ENCODE peak calls at places on chromosomes 4 and X, in nine cellular contexts. One of them, this sample, is unnamed.

GRCh38 chr4:104491396-104491821 is 3.3 kb downstream of the CXXC4 start:
- DNase-seq in thyroid gland: peak
- DNase-seq in HEK293T: peak
- DNase-seq in keratinocyte: no peak
- DNase-seq in bronchial epithelial cell: no peak
- DNase-seq in AG08395: peak
- DNase-seq in stimulated activated CD4-positive, alpha-beta T cell treated with anti-CD3 and anti-CD28 coated beads, Interleukin-4, amount 100 ng/mL, for 48 hours: no peak
- DNase-seq in activated T-cell treated with anti-CD3 and anti-CD28 coated beads, Interleukin-2, amount 50 U/mL, for 72 hours: peak
- DNase-seq in heart right ventricle: peak
- DNase-seq in this sample: peak

GRCh38 chrX:153789654-153790053 is 4.5 kb downstream of the IDH3G start:
- DNase-seq in thyroid gland: no peak
- DNase-seq in activated T-cell treated with anti-CD3 and anti-CD28 coated beads, Interleukin-2, amount 50 U/mL, for 72 hours: no peak
- DNase-seq in keratinocyte: no peak
- DNase-seq in stimulated activated CD4-positive, alpha-beta T cell treated with anti-CD3 and anti-CD28 coated beads, Interleukin-4, amount 100 ng/mL, for 48 hours: no peak
- DNase-seq in AG08395: no peak
- DNase-seq in heart right ventricle: no peak
- DNase-seq in bronchial epithelial cell: no peak
- DNase-seq in HEK293T: no peak
- DNase-seq in this sample: no peak

GRCh38 chr4:15695240-15695699 is 7.6 kb upstream of the BST1 start:
- DNase-seq in keratinocyte: peak
- DNase-seq in bronchial epithelial cell: peak
- DNase-seq in AG08395: peak
- DNase-seq in heart right ventricle: no peak
- DNase-seq in activated T-cell treated with anti-CD3 and anti-CD28 coated beads, Interleukin-2, amount 50 U/mL, for 72 hours: no peak
- DNase-seq in HEK293T: no peak
- DNase-seq in thyroid gland: no peak
- DNase-seq in stimulated activated CD4-positive, alpha-beta T cell treated with anti-CD3 and anti-CD28 coated beads, Interleukin-4, amount 100 ng/mL, for 48 hours: no peak
- DNase-seq in this sample: no peak

GRCh38 chrX:118257781-118258180 is 88.1 kb upstream of the WDR44 start:
- DNase-seq in heart right ventricle: no peak
- DNase-seq in thyroid gland: no peak
- DNase-seq in activated T-cell treated with anti-CD3 and anti-CD28 coated beads, Interleukin-2, amount 50 U/mL, for 72 hours: no peak
- DNase-seq in stimulated activated CD4-positive, alpha-beta T cell treated with anti-CD3 and anti-CD28 coated beads, Interleukin-4, amount 100 ng/mL, for 48 hours: no peak
- DNase-seq in keratinocyte: no peak
- DNase-seq in HEK293T: no peak
- DNase-seq in AG08395: no peak
- DNase-seq in bronchial epithelial cell: no peak
- DNase-seq in this sample: no peak

GRCh38 chrX:38891641-38892413 is 90.6 kb downstream of the MID1IP1 start:
- DNase-seq in thyroid gland: no peak
- DNase-seq in HEK293T: no peak
- DNase-seq in keratinocyte: no peak
- DNase-seq in bronchial epithelial cell: peak
- DNase-seq in heart right ventricle: no peak
- DNase-seq in AG08395: no peak
- DNase-seq in stimulated activated CD4-positive, alpha-beta T cell treated with anti-CD3 and anti-CD28 coated beads, Interleukin-4, amount 100 ng/mL, for 48 hours: peak
- DNase-seq in activated T-cell treated with anti-CD3 and anti-CD28 coated beads, Interleukin-2, amount 50 U/mL, for 72 hours: peak
- DNase-seq in this sample: no peak

GRCh38 chr4:112910109-112910736 is 139.2 kb upstream of the ANK2 start:
- DNase-seq in keratinocyte: no peak
- DNase-seq in activated T-cell treated with anti-CD3 and anti-CD28 coated beads, Interleukin-2, amount 50 U/mL, for 72 hours: no peak
- DNase-seq in AG08395: peak
- DNase-seq in stimulated activated CD4-positive, alpha-beta T cell treated with anti-CD3 and anti-CD28 coated beads, Interleukin-4, amount 100 ng/mL, for 48 hours: no peak
- DNase-seq in HEK293T: peak
- DNase-seq in thyroid gland: peak
- DNase-seq in bronchial epithelial cell: no peak
- DNase-seq in heart right ventricle: no peak
- DNase-seq in this sample: no peak

GRCh38 chrX:70254063-70254400 is 6.0 kb downstream of the P2RY4 start:
- DNase-seq in AG08395: no peak
- DNase-seq in thyroid gland: no peak
- DNase-seq in activated T-cell treated with anti-CD3 and anti-CD28 coated beads, Interleukin-2, amount 50 U/mL, for 72 hours: no peak
- DNase-seq in HEK293T: no peak
- DNase-seq in stimulated activated CD4-positive, alpha-beta T cell treated with anti-CD3 and anti-CD28 coated beads, Interleukin-4, amount 100 ng/mL, for 48 hours: no peak
- DNase-seq in keratinocyte: no peak
- DNase-seq in heart right ventricle: no peak
- DNase-seq in bronchial epithelial cell: no peak
- DNase-seq in this sample: no peak

GRCh38 chrX:54076903-54077302 is 32.6 kb upstream of the PHF8 start:
- DNase-seq in AG08395: peak
- DNase-seq in stimulated activated CD4-positive, alpha-beta T cell treated with anti-CD3 and anti-CD28 coated beads, Interleukin-4, amount 100 ng/mL, for 48 hours: no peak
- DNase-seq in HEK293T: no peak
- DNase-seq in keratinocyte: peak
- DNase-seq in activated T-cell treated with anti-CD3 and anti-CD28 coated beads, Interleukin-2, amount 50 U/mL, for 72 hours: no peak
- DNase-seq in heart right ventricle: no peak
- DNase-seq in bronchial epithelial cell: peak
- DNase-seq in thyroid gland: no peak
- DNase-seq in this sample: no peak

GRCh38 chrX:45623266-45623665 is 422.6 kb upstream of the DIPK2B start:
- DNase-seq in bronchial epithelial cell: peak
- DNase-seq in HEK293T: no peak
- DNase-seq in thyroid gland: no peak
- DNase-seq in heart right ventricle: no peak
- DNase-seq in stimulated activated CD4-positive, alpha-beta T cell treated with anti-CD3 and anti-CD28 coated beads, Interleukin-4, amount 100 ng/mL, for 48 hours: no peak
- DNase-seq in activated T-cell treated with anti-CD3 and anti-CD28 coated beads, Interleukin-2, amount 50 U/mL, for 72 hours: no peak
- DNase-seq in AG08395: peak
- DNase-seq in keratinocyte: no peak
- DNase-seq in this sample: no peak

GRCh38 chr4:10098770-10099139 is 17.8 kb downstream of the WDR1 start:
- DNase-seq in HEK293T: no peak
- DNase-seq in keratinocyte: no peak
- DNase-seq in bronchial epithelial cell: peak
- DNase-seq in AG08395: peak
- DNase-seq in activated T-cell treated with anti-CD3 and anti-CD28 coated beads, Interleukin-2, amount 50 U/mL, for 72 hours: peak
- DNase-seq in stimulated activated CD4-positive, alpha-beta T cell treated with anti-CD3 and anti-CD28 coated beads, Interleukin-4, amount 100 ng/mL, for 48 hours: no peak
- DNase-seq in thyroid gland: no peak
- DNase-seq in heart right ventricle: no peak
- DNase-seq in this sample: no peak

GRCh38 chr4:154707877-154708276 is 35.9 kb upstream of the LRAT start:
- DNase-seq in AG08395: no peak
- DNase-seq in HEK293T: no peak
- DNase-seq in bronchial epithelial cell: peak
- DNase-seq in activated T-cell treated with anti-CD3 and anti-CD28 coated beads, Interleukin-2, amount 50 U/mL, for 72 hours: no peak
- DNase-seq in keratinocyte: peak
- DNase-seq in thyroid gland: no peak
- DNase-seq in heart right ventricle: no peak
- DNase-seq in stimulated activated CD4-positive, alpha-beta T cell treated with anti-CD3 and anti-CD28 coated beads, Interleukin-4, amount 100 ng/mL, for 48 hours: no peak
- DNase-seq in this sample: peak

GRCh38 chr4:41212221-41213203 is 1.8 kb downstream of the APBB2 start:
- DNase-seq in activated T-cell treated with anti-CD3 and anti-CD28 coated beads, Interleukin-2, amount 50 U/mL, for 72 hours: peak
- DNase-seq in stimulated activated CD4-positive, alpha-beta T cell treated with anti-CD3 and anti-CD28 coated beads, Interleukin-4, amount 100 ng/mL, for 48 hours: no peak
- DNase-seq in thyroid gland: peak
- DNase-seq in HEK293T: peak
- DNase-seq in bronchial epithelial cell: peak
- DNase-seq in keratinocyte: no peak
- DNase-seq in AG08395: peak
- DNase-seq in heart right ventricle: no peak
- DNase-seq in this sample: peak

GRCh38 chr4:1866095-1866755 is 5.0 kb upstream of the NSD2 start:
- DNase-seq in activated T-cell treated with anti-CD3 and anti-CD28 coated beads, Interleukin-2, amount 50 U/mL, for 72 hours: no peak
- DNase-seq in stimulated activated CD4-positive, alpha-beta T cell treated with anti-CD3 and anti-CD28 coated beads, Interleukin-4, amount 100 ng/mL, for 48 hours: no peak
- DNase-seq in heart right ventricle: no peak
- DNase-seq in keratinocyte: no peak
- DNase-seq in thyroid gland: no peak
- DNase-seq in bronchial epithelial cell: no peak
- DNase-seq in AG08395: no peak
- DNase-seq in HEK293T: no peak
- DNase-seq in this sample: no peak

GRCh38 chr4:81754169-81754568 is 282.5 kb upstream of the RASGEF1B start:
- DNase-seq in thyroid gland: no peak
- DNase-seq in AG08395: no peak
- DNase-seq in keratinocyte: no peak
- DNase-seq in bronchial epithelial cell: peak
- DNase-seq in HEK293T: no peak
- DNase-seq in stimulated activated CD4-positive, alpha-beta T cell treated with anti-CD3 and anti-CD28 coated beads, Interleukin-4, amount 100 ng/mL, for 48 hours: no peak
- DNase-seq in activated T-cell treated with anti-CD3 and anti-CD28 coated beads, Interleukin-2, amount 50 U/mL, for 72 hours: no peak
- DNase-seq in heart right ventricle: no peak
- DNase-seq in this sample: no peak

GRCh38 chr4:16677545-16677944 is 220.9 kb downstream of the LDB2 start:
- DNase-seq in stimulated activated CD4-positive, alpha-beta T cell treated with anti-CD3 and anti-CD28 coated beads, Interleukin-4, amount 100 ng/mL, for 48 hours: no peak
- DNase-seq in activated T-cell treated with anti-CD3 and anti-CD28 coated beads, Interleukin-2, amount 50 U/mL, for 72 hours: no peak
- DNase-seq in HEK293T: no peak
- DNase-seq in AG08395: no peak
- DNase-seq in heart right ventricle: no peak
- DNase-seq in thyroid gland: no peak
- DNase-seq in keratinocyte: no peak
- DNase-seq in bronchial epithelial cell: no peak
- DNase-seq in this sample: no peak

GRCh38 chr4:177182156-177182555 is 127.5 kb upstream of the NEIL3 start:
- DNase-seq in AG08395: peak
- DNase-seq in stimulated activated CD4-positive, alpha-beta T cell treated with anti-CD3 and anti-CD28 coated beads, Interleukin-4, amount 100 ng/mL, for 48 hours: no peak
- DNase-seq in thyroid gland: no peak
- DNase-seq in activated T-cell treated with anti-CD3 and anti-CD28 coated beads, Interleukin-2, amount 50 U/mL, for 72 hours: no peak
- DNase-seq in heart right ventricle: no peak
- DNase-seq in keratinocyte: no peak
- DNase-seq in bronchial epithelial cell: no peak
- DNase-seq in HEK293T: no peak
- DNase-seq in this sample: no peak

GRCh38 chr4:72383439-72383838 is 185.6 kb downstream of the ADAMTS3 start:
- DNase-seq in heart right ventricle: no peak
- DNase-seq in thyroid gland: no peak
- DNase-seq in AG08395: no peak
- DNase-seq in activated T-cell treated with anti-CD3 and anti-CD28 coated beads, Interleukin-2, amount 50 U/mL, for 72 hours: no peak
- DNase-seq in HEK293T: no peak
- DNase-seq in bronchial epithelial cell: no peak
- DNase-seq in keratinocyte: no peak
- DNase-seq in stimulated activated CD4-positive, alpha-beta T cell treated with anti-CD3 and anti-CD28 coated beads, Interleukin-4, amount 100 ng/mL, for 48 hours: no peak
- DNase-seq in this sample: no peak

GRCh38 chrX:145405012-145405411 is 157.7 kb downstream of the SPANXN1 start:
- DNase-seq in HEK293T: peak
- DNase-seq in keratinocyte: no peak
- DNase-seq in heart right ventricle: no peak
- DNase-seq in activated T-cell treated with anti-CD3 and anti-CD28 coated beads, Interleukin-2, amount 50 U/mL, for 72 hours: peak
- DNase-seq in bronchial epithelial cell: peak
- DNase-seq in AG08395: peak
- DNase-seq in thyroid gland: no peak
- DNase-seq in stimulated activated CD4-positive, alpha-beta T cell treated with anti-CD3 and anti-CD28 coated beads, Interleukin-4, amount 100 ng/mL, for 48 hours: no peak
- DNase-seq in this sample: no peak